ENCODE peak calls at places on chromosomes 2 and 18, in nine cellular contexts. S is sigmoid colon, R is IMR-90, U is tibial nerve, A is A549, O is uterus, V is spleen, B is heart left ventricle, W is body of pancreas. Y is an unnamed sample.

GRCh38 chr2:219851801-219852481 is 224.5 kb downstream of the SLC4A3 start:
- DNase-seq in S (no peak), R (peak; percentile 23), U (no peak), A (peak; percentile 21), O (peak; percentile 23), V (no peak), B (peak; percentile 26), W (no peak), Y (no peak)

GRCh38 chr2:239932881-239933735 is 92.0 kb downstream of the NDUFA10 start:
- DNase-seq in S (peak; percentile 58), R (no peak), U (no peak), A (no peak), O (no peak), V (peak; percentile 47), B (peak; percentile 7), W (peak; percentile 5), Y (peak; percentile 4)

GRCh38 chr2:20593072-20594034 is 57.5 kb downstream of the HS1BP3 start:
- DNase-seq in S (peak; percentile 79), R (peak; percentile 93), U (no peak), A (peak; percentile 82), O (peak; percentile 90), V (peak; percentile 82), B (peak; percentile 56), W (no peak), Y (peak; percentile 35)

GRCh38 chr2:27075219-27075871 is 3.1 kb upstream of the EMILIN1 start:
- DNase-seq in S (peak; percentile 83), R (peak; percentile 26), U (no peak), A (no peak), O (peak; percentile 46), V (peak; percentile 90), B (peak; percentile 77), W (no peak), Y (no peak)

GRCh38 chr2:175844169-175844568 is 157.9 kb downstream of the LNPK start:
- DNase-seq in S (no peak), R (peak; percentile 78), U (no peak), A (no peak), O (no peak), V (no peak), B (no peak), W (no peak), Y (no peak)

GRCh38 chr2:85778646-85779364 is 25.0 kb downstream of the ATOH8 start:
- DNase-seq in S (no peak), R (no peak), U (no peak), A (no peak), O (no peak), V (peak; percentile 44), B (peak; percentile 18), W (no peak), Y (no peak)

GRCh38 chr18:22689711-22690110 is 243.4 kb upstream of the RBBP8 start:
- DNase-seq in S (no peak), R (no peak), U (no peak), A (no peak), O (no peak), V (no peak), B (no peak), W (no peak), Y (no peak)

GRCh38 chr2:165283342-165283741 is 44.1 kb downstream of the SCN2A start:
- DNase-seq in S (no peak), R (no peak), U (no peak), A (no peak), O (no peak), V (no peak), B (no peak), W (no peak), Y (no peak)

GRCh38 chr2:64606495-64607363 is 47.0 kb downstream of the SERTAD2 start:
- DNase-seq in S (peak; percentile 96), R (no peak), U (peak; percentile 87), A (no peak), O (peak; percentile 92), V (peak; percentile 96), B (peak; percentile 92), W (peak; percentile 55), Y (peak; percentile 76)

GRCh38 chr2:39736593-39736992 is 42.5 kb downstream of the THUMPD2 start:
- DNase-seq in S (no peak), R (peak; percentile 95), U (no peak), A (no peak), O (no peak), V (no peak), B (no peak), W (no peak), Y (no peak)

GRCh38 chr2:207928079-207928478 is 97.2 kb downstream of the PLEKHM3 start:
- DNase-seq in S (no peak), R (no peak), U (no peak), A (no peak), O (no peak), V (no peak), B (no peak), W (no peak), Y (no peak)

GRCh38 chr18:80033181-80034067 is 810 bp upstream of the RBFA start:
- DNase-seq in S (peak; percentile 79), R (peak; percentile 44), U (peak; percentile 17), A (peak; percentile 64), O (peak; percentile 44), V (no peak), B (no peak), W (no peak), Y (no peak)

GRCh38 chr2:141641462-141641861 is 489.4 kb downstream of the LRP1B start:
- DNase-seq in S (no peak), R (peak; percentile 7), U (no peak), A (no peak), O (no peak), V (no peak), B (no peak), W (no peak), Y (no peak)

GRCh38 chr2:102107741-102108070 is 34.8 kb upstream of the IL1R1 start:
- DNase-seq in S (no peak), R (peak; percentile 57), U (no peak), A (peak; percentile 33), O (no peak), V (no peak), B (no peak), W (no peak), Y (no peak)

GRCh38 chr2:201257941-201258665 is 2.2 kb upstream of the CASP8 start:
- DNase-seq in S (peak; percentile 79), R (peak; percentile 79), U (peak; percentile 60), A (peak; percentile 55), O (peak; percentile 70), V (peak; percentile 94), B (peak; percentile 60), W (peak; percentile 76), Y (peak; percentile 49)

GRCh38 chr2:28338046-28338753 is 54.5 kb upstream of the FOSL2 start:
- DNase-seq in S (peak; percentile 94), R (peak; percentile 85), U (peak; percentile 64), A (no peak), O (peak; percentile 81), V (peak; percentile 77), B (peak; percentile 82), W (peak; percentile 31), Y (peak; percentile 69)

GRCh38 chr2:36456227-36456788 is 100.7 kb downstream of the CRIM1 start:
- DNase-seq in S (peak; percentile 80), R (peak; percentile 81), U (peak; percentile 58), A (no peak), O (peak; percentile 47), V (peak; percentile 80), B (peak; percentile 92), W (peak; percentile 29), Y (peak; percentile 76)

GRCh38 chr2:206375956-206376355 is 67.4 kb upstream of the ADAM23 start:
- DNase-seq in S (no peak), R (no peak), U (no peak), A (no peak), O (no peak), V (no peak), B (no peak), W (no peak), Y (no peak)
- H3K4me3 ChIP-seq in S (no peak overlapping the region), R (no peak overlapping the region), U (no peak overlapping the region), A (no peak overlapping the region), O (no peak overlapping the region), V (no peak overlapping the region), B (no peak overlapping the region), W (no peak overlapping the region), Y (no peak overlapping the region)

DNA sequence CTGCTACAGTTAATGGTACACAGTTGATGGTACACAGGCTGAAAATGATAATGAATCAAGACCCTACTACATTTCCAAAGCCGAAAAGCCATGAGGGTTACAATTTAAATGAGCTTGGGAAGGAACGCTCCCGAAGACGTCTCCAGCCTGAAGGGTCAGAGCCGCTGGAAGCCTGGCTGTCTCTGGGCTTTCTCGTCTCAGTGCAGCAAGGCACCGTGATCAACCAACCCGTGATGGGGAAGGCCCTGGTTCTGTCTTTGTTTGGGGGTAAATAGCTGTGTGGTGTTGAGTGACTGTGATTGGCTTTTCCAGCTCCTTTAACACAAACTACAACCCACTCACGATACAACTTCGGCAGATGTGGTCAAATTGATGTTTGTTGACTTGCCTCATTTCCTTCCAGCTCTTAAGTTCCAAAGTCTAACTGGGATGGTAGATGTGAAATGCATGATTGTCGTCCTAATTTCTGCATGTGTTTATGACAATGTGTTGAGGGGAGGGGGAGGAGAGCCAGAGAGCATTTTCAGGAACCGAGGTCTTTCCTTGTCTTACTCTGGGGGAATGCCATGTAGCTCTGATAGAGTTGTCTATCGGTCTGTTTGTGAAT is 59.9 kb upstream of the EML6 start:
- DNase-seq in S (no peak), R (no peak), U (no peak), A (no peak), O (no peak), V (no peak), B (no peak), W (no peak), Y (no peak)
- TF ChIP-seq POLR2A in S (no peak), R (no peak), U (no peak), A (no peak), O (no peak), V (no peak), B (no peak), W (no peak), Y (no peak)

GRCh38 chr2:195238366-195238765 is 418.7 kb upstream of the SLC39A10 start:
- DNase-seq in S (no peak), R (no peak), U (no peak), A (no peak), O (no peak), V (no peak), B (no peak), W (no peak), Y (no peak)
- H3K4me3 ChIP-seq in S (no peak overlapping the region), R (no peak overlapping the region), U (no peak overlapping the region), A (no peak overlapping the region), O (no peak overlapping the region), V (no peak overlapping the region), B (no peak overlapping the region), W (no peak overlapping the region), Y (no peak overlapping the region)

GRCh38 chr2:42008241-42008911 is 39.4 kb upstream of the PKDCC start:
- DNase-seq in S (no peak), R (peak; percentile 47), U (no peak), A (no peak), O (peak; percentile 83), V (no peak), B (no peak), W (no peak), Y (no peak)

GRCh38 chr2:42012137-42012536 is 35.7 kb upstream of the PKDCC start:
- DNase-seq in S (no peak), R (no peak), U (no peak), A (no peak), O (no peak), V (no peak), B (no peak), W (no peak), Y (no peak)

GRCh38 chr2:42009657-42010580 is 37.9 kb upstream of the PKDCC start:
- DNase-seq in S (no peak), R (peak; percentile 15), U (no peak), A (no peak), O (no peak), V (no peak), B (no peak), W (no peak), Y (no peak)

GRCh38 chr2:42012651-42013050 is 35.2 kb upstream of the PKDCC start:
- DNase-seq in S (no peak), R (no peak), U (no peak), A (no peak), O (no peak), V (no peak), B (no peak), W (no peak), Y (no peak)

GRCh38 chr2:42010743-42011298 is 37.0 kb upstream of the PKDCC start:
- DNase-seq in S (no peak), R (peak; percentile 82), U (no peak), A (no peak), O (no peak), V (no peak), B (no peak), W (no peak), Y (no peak)
- TF ChIP-seq POLR2A in S (no peak), R (no peak), U (no peak), A (no peak), O (no peak), V (no peak), B (no peak), W (no peak), Y (no peak)